ENCODE peak calls at places on chromosomes 13 and 19, in four cellular contexts. W is pancreas; Y is fibroblast of pulmonary artery; M is CD8-positive, alpha-beta T cell. F is an unnamed sample.
A peak's percentile ranks its signal among the peaks of the same experiment; 100 is the strongest.

GRCh38 chr13:78657699-78658629 is 991 bp downstream of the OBI1 start:
- DNase-seq in W (no peak), Y (peak; percentile 17), M (no peak), F (no peak)

GRCh38 chr19:5494780-5495179 is 39.6 kb downstream of the ZNRF4 start:
- DNase-seq in W (no peak), Y (no peak), M (no peak), F (no peak)

GRCh38 chr13:90201198-90201597 is 1146.3 kb upstream of the MIR17HG start:
- DNase-seq in W (no peak), Y (peak; percentile 29), M (no peak), F (no peak)

GRCh38 chr19:5718579-5719273 is 1.2 kb downstream of the LONP1 start:
- DNase-seq in W (no peak), Y (peak; percentile 79), M (no peak), F (no peak)

GRCh38 chr13:23460921-23461320 is 27.4 kb upstream of the SACS start:
- DNase-seq in W (no peak), Y (no peak), M (no peak), F (no peak)

GRCh38 chr13:112187527-112188297 is 120.8 kb downstream of the SOX1 start:
- DNase-seq in W (no peak), Y (no peak), M (no peak), F (no peak)

GRCh38 chr19:5828661-5829566 is 10.6 kb downstream of the FUT6 start:
- DNase-seq in W (peak; percentile 70), Y (peak; percentile 13), M (peak; percentile 20), F (no peak)

GRCh38 chr13:57716295-57716694 is 84.8 kb downstream of the PCDH17 start:
- DNase-seq in W (no peak), Y (no peak), M (no peak), F (no peak)

GRCh38 chr13:99085846-99086148 is 107.9 kb upstream of the DOCK9 start:
- DNase-seq in W (no peak), Y (no peak), M (no peak), F (no peak)

GRCh38 chr19:4896372-4896771 is 6.3 kb downstream of the ARRDC5 start:
- DNase-seq in W (no peak), Y (peak; percentile 42), M (no peak), F (no peak)

GRCh38 chr13:48194392-48194754 is 38.6 kb upstream of the ITM2B start:
- DNase-seq in W (no peak), Y (peak; percentile 42), M (no peak), F (no peak)

GRCh38 chr13:61294467-61295186 is 121.0 kb downstream of the PCDH20 start:
- DNase-seq in W (no peak), Y (no peak), M (no peak), F (no peak)

GRCh38 chr19:19388568-19389555 is 16.6 kb upstream of the GATAD2A start:
- DNase-seq in W (no peak), Y (no peak), M (no peak), F (no peak)

GRCh38 chr13:35826626-35827254 is 304.4 kb downstream of the DCLK1 start:
- DNase-seq in W (no peak), Y (no peak), M (no peak), F (no peak)

GRCh38 chr13:114066956-114067355 is 65.5 kb downstream of the RASA3 start:
- DNase-seq in W (no peak), Y (no peak), M (no peak), F (no peak)

GRCh38 chr19:40143612-40144011 is 47.6 kb upstream of the MAP3K10 start:
- DNase-seq in W (no peak), Y (no peak), M (peak; percentile 29), F (no peak)

GRCh38 chr13:28136916-28137315 is 1.4 kb upstream of the PAN3 start:
- DNase-seq in W (no peak), Y (no peak), M (no peak), F (no peak)

GRCh38 chr13:45542391-45542790 is 73.1 kb downstream of the ERICH6B start:
- DNase-seq in W (no peak), Y (no peak), M (no peak), F (no peak)

GRCh38 chr13:27425151-27425917 is 915 bp downstream of the GTF3A start:
- DNase-seq in W (no peak), Y (no peak), M (no peak), F (no peak)

GRCh38 chr19:51807111-51807701 is 12.2 kb downstream of the FPR3 start:
- DNase-seq in W (no peak), Y (peak; percentile 29), M (no peak), F (no peak)

GRCh38 chr19:46995492-46995891 is 24.1 kb upstream of the NPAS1 start:
- DNase-seq in W (no peak), Y (no peak), M (no peak), F (no peak)

GRCh38 chr13:113258655-113259054 is 38.4 kb upstream of the LAMP1 start:
- DNase-seq in W (no peak), Y (no peak), M (no peak), F (no peak)

GRCh38 chr19:35309481-35310279 is 17.7 kb downstream of the MAG start:
- DNase-seq in W (peak; percentile 51), Y (peak; percentile 75), M (no peak), F (no peak)

GRCh38 chr19:38190061-38190460 is 34.0 kb downstream of the DPF1 start:
- DNase-seq in W (no peak), Y (no peak), M (no peak), F (no peak)

GRCh38 chr13:93180376-93180966 is 46.1 kb upstream of the GPC6 start:
- DNase-seq in W (no peak), Y (peak; percentile 64), M (no peak), F (no peak)

GRCh38 chr13:51613535-51613934 is 29.3 kb downstream of the WDFY2 start:
- DNase-seq in W (no peak), Y (no peak), M (no peak), F (no peak)

GRCh38 chr13:49302222-49302621 is 54.5 kb downstream of the CDADC1 start:
- DNase-seq in W (no peak), Y (no peak), M (no peak), F (no peak)

GRCh38 chr13:46126552-46127171 is 21.8 kb upstream of the CPB2 start:
- DNase-seq in W (peak; percentile 62), Y (peak; percentile 84), M (peak; percentile 72), F (no peak)

GRCh38 chr13:45825124-45825650 is 26.4 kb downstream of the SIAH3 start:
- DNase-seq in W (no peak), Y (no peak), M (no peak), F (no peak)

GRCh38 chr19:11673608-11674041 is 65.1 kb downstream of the ZNF823 start:
- DNase-seq in W (peak; percentile 77), Y (peak; percentile 75), M (no peak), F (no peak)

GRCh38 chr19:36266375-36266961 is 51.6 kb downstream of the ZNF146 start:
- DNase-seq in W (peak; percentile 69), Y (no peak), M (no peak), F (no peak)

GRCh38 chr13:58712191-58712590 is 1080.6 kb downstream of the PCDH17 start:
- DNase-seq in W (no peak), Y (no peak), M (no peak), F (no peak)

GRCh38 chr13:41427700-41428099 is 29.6 kb upstream of the RGCC start:
- DNase-seq in W (no peak), Y (no peak), M (no peak), F (no peak)

GRCh38 chr19:48874309-48875135 is 2.3 kb downstream of the PPP1R15A start:
- DNase-seq in W (no peak), Y (peak; percentile 63), M (no peak), F (no peak)

GRCh38 chr13:26660761-26661160 is 99.8 kb downstream of the GPR12 start:
- DNase-seq in W (no peak), Y (no peak), M (no peak), F (no peak)

GRCh38 chr19:57103573-57104277 is 16.1 kb upstream of the USP29 start:
- DNase-seq in W (peak; percentile 50), Y (peak; percentile 75), M (peak; percentile 52), F (no peak)

GRCh38 chr19:3852614-3853254 is 16.1 kb downstream of the ZFR2 start:
- DNase-seq in W (no peak), Y (peak; percentile 82), M (peak; percentile 54), F (no peak)
- TF ChIP-seq CTCF in W (no peak), Y (peak; percentile 37), M (peak; percentile 37), F (no peak)

DNA sequence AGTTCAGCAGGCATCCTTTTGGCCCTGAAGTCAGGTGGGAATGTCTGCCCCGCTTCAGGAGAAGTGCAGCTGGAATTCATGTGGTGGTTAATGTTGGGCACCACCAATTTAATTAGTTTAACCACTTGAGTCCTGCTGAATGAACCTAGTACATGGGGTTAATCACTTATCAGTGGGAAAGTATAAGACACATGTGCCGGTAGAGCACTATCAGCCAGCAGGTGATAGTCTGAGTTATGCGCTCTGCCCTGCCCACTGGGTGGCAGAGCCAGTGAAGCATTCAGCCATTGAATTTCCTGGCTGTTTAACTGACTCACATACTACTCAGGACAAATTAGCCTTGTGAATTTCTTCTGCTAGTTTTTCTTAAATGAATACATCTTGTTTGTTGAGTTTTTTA is 789.7 kb upstream of the PRR20A start:
- DNase-seq in W (no peak), Y (no peak), M (no peak), F (no peak)
- H3K4me3 ChIP-seq in W (no peak overlapping the region), Y (no peak overlapping the region), M (no peak overlapping the region), F (no peak overlapping the region)

GRCh38 chr19:2661615-2662014 is 40.9 kb downstream of the GNG7 start:
- DNase-seq in W (no peak), Y (no peak), M (no peak), F (no peak)
- TF ChIP-seq CTCF in W (no peak), Y (no peak), M (no peak), F (no peak)

DNA sequence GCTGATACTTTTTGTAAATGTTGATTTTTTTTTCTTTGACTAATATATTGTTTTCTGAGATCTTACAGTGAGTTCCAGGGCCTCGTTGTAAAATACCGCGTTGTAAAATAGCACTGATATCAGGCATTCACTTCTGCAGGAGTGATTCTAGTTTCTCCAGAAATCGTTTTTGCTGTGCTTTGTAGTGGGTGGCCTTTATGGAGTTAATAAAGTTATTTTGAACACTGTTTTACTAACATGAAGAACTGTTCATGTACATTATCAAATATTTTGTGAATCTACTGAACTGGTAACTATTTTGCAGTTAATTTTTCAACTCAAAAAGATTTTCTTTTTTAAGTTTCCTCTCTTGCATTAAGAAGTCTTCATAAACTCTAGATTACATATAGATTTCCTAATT is 985 bp upstream of the ZNF266 start:
- DNase-seq in W (no peak), Y (no peak), M (no peak), F (no peak)
- H3K4me3 ChIP-seq in W (peak overlapping the region; percentile 70), Y (no peak overlapping the region), M (peak overlapping the region; percentile 80), F (no peak overlapping the region)

GRCh38 chr19:41691268-41691970 is 3.3 kb upstream of the CEACAM7 start:
- DNase-seq in W (peak; percentile 52), Y (peak; percentile 14), M (peak; percentile 27), F (no peak)
- TF ChIP-seq CTCF in W (peak; percentile 54), Y (peak; percentile 68), M (peak; percentile 49), F (peak; percentile 30)

GRCh38 chr19:1168877-1169791 is 4.9 kb downstream of the SBNO2 start:
- DNase-seq in W (peak; percentile 58), Y (peak; percentile 46), M (no peak), F (no peak)
- H3K4me3 ChIP-seq in W (peak overlapping the region; percentile 33), Y (no peak overlapping the region), M (no peak overlapping the region), F (peak overlapping the region; percentile 87)